ENCODE peak calls at places on chromosome 18, in ten cellular contexts. Q is left kidney, W is dermis microvascular lymphatic vessel endothelial cell, V is MM.1S, R is GDM1, O is SIG-M5, G is right lobe of liver, F is fibroblast of the aortic adventitia, K is BE2C, A is anterior cingulate cortex. U is an unnamed sample.

GRCh38 chr18:23885750-23886149 is 128.8 kb upstream of the TTC39C start:
- DNase-seq in Q (no peak), W (no peak), V (no peak), R (no peak), O (no peak), G (no peak), F (peak; percentile 60), K (no peak), A (no peak), U (no peak)

GRCh38 chr18:48106498-48106897 is 176.0 kb upstream of the SMAD2 start:
- DNase-seq in Q (no peak), W (no peak), V (no peak), R (no peak), O (no peak), G (no peak), F (no peak), K (no peak), A (no peak), U (no peak)

GRCh38 chr18:6633370-6633769 is 96.1 kb upstream of the ARHGAP28 start:
- DNase-seq in Q (no peak), W (no peak), V (no peak), R (no peak), O (no peak), G (no peak), F (no peak), K (no peak), A (no peak), U (peak; percentile 7)

GRCh38 chr18:80233899-80234298 is 13.4 kb downstream of the PARD6G start:
- DNase-seq in Q (no peak), W (no peak), V (no peak), R (no peak), O (no peak), G (no peak), F (no peak), K (no peak), A (no peak), U (no peak)

GRCh38 chr18:76788571-76789317 is 33.6 kb upstream of the ZNF236 start:
- DNase-seq in Q (no peak), W (no peak), V (no peak), R (no peak), O (no peak), G (no peak), F (no peak), K (no peak), A (no peak), U (no peak)

GRCh38 chr18:57052759-57053158 is 94.1 kb upstream of the BOD1L2 start:
- DNase-seq in Q (no peak), W (no peak), V (no peak), R (no peak), O (no peak), G (peak; percentile 75), F (no peak), K (no peak), A (no peak), U (no peak)

GRCh38 chr18:49813071-49813320 is 337 bp downstream of the ACAA2 start:
- DNase-seq in Q (peak; percentile 68), W (peak; percentile 34), V (peak; percentile 60), R (no peak), O (no peak), G (peak; percentile 65), F (peak; percentile 41), K (peak; percentile 25), A (no peak), U (no peak)

GRCh38 chr18:51342815-51343214 is 145.3 kb upstream of the MEX3C start:
- DNase-seq in Q (no peak), W (no peak), V (peak; percentile 22), R (no peak), O (no peak), G (no peak), F (peak; percentile 22), K (no peak), A (no peak), U (peak; percentile 42)

GRCh38 chr18:36212301-36212977 is 25.1 kb downstream of the MOCOS start:
- DNase-seq in Q (peak; percentile 15), W (no peak), V (no peak), R (no peak), O (no peak), G (no peak), F (peak; percentile 56), K (no peak), A (no peak), U (no peak)

GRCh38 chr18:35407871-35408481 is 30.8 kb upstream of the ZNF396 start:
- DNase-seq in Q (peak; percentile 90), W (peak; percentile 81), V (peak; percentile 66), R (peak; percentile 69), O (peak; percentile 8), G (no peak), F (peak; percentile 82), K (peak; percentile 41), A (no peak), U (peak; percentile 46)

GRCh38 chr18:56168049-56168781 is 470.2 kb downstream of the TXNL1 start:
- DNase-seq in Q (no peak), W (no peak), V (no peak), R (no peak), O (no peak), G (no peak), F (peak; percentile 82), K (no peak), A (no peak), U (no peak)

GRCh38 chr18:11985532-11985931 is 4.2 kb downstream of the IMPA2 start:
- DNase-seq in Q (no peak), W (no peak), V (no peak), R (no peak), O (no peak), G (no peak), F (no peak), K (no peak), A (no peak), U (no peak)

GRCh38 chr18:6878881-6879280 is 149.4 kb downstream of the ARHGAP28 start:
- DNase-seq in Q (no peak), W (no peak), V (no peak), R (no peak), O (no peak), G (no peak), F (peak; percentile 9), K (no peak), A (no peak), U (no peak)

GRCh38 chr18:30328839-30329238 is 713.7 kb downstream of the DSC3 start:
- DNase-seq in Q (no peak), W (no peak), V (no peak), R (no peak), O (no peak), G (no peak), F (no peak), K (no peak), A (no peak), U (no peak)

GRCh38 chr18:21361297-21361880 is 119.4 kb downstream of the GREB1L start:
- DNase-seq in Q (peak; percentile 85), W (no peak), V (no peak), R (no peak), O (no peak), G (no peak), F (no peak), K (no peak), A (no peak), U (no peak)

GRCh38 chr18:5720132-5720531 is 175.2 kb downstream of the TMEM200C start:
- DNase-seq in Q (peak; percentile 6), W (no peak), V (no peak), R (no peak), O (no peak), G (no peak), F (no peak), K (no peak), A (no peak), U (no peak)

GRCh38 chr18:34650121-34650545 is 60.0 kb upstream of the DTNA start:
- DNase-seq in Q (peak; percentile 78), W (peak; percentile 9), V (no peak), R (no peak), O (no peak), G (no peak), F (peak; percentile 67), K (no peak), A (no peak), U (no peak)

GRCh38 chr18:63366270-63366990 is 576 bp downstream of the KDSR start:
- DNase-seq in Q (peak; percentile 63), W (peak; percentile 86), V (peak; percentile 48), R (no peak), O (no peak), G (peak; percentile 79), F (peak; percentile 51), K (peak; percentile 16), A (peak; percentile 35), U (peak; percentile 65)

GRCh38 chr18:45498270-45498625 is 117.0 kb upstream of the SLC14A2 start:
- DNase-seq in Q (no peak), W (no peak), V (no peak), R (no peak), O (no peak), G (no peak), F (no peak), K (no peak), A (no peak), U (no peak)

GRCh38 chr18:13369756-13370510 is 151.4 kb downstream of the LDLRAD4 start:
- DNase-seq in Q (peak; percentile 37), W (peak; percentile 27), V (no peak), R (no peak), O (no peak), G (no peak), F (no peak), K (peak; percentile 70), A (no peak), U (no peak)

GRCh38 chr18:11909597-11910026 is 1.5 kb upstream of the MPPE1 start:
- DNase-seq in Q (no peak), W (peak; percentile 32), V (peak; percentile 24), R (no peak), O (no peak), G (no peak), F (peak; percentile 45), K (no peak), A (no peak), U (no peak)

GRCh38 chr18:79682896-79683625 is 3.5 kb downstream of the CTDP1 start:
- DNase-seq in Q (no peak), W (no peak), V (no peak), R (no peak), O (no peak), G (no peak), F (no peak), K (no peak), A (no peak), U (no peak)

GRCh38 chr18:6521804-6522418 is 107.2 kb upstream of the L3MBTL4 start:
- DNase-seq in Q (peak; percentile 22), W (peak; percentile 48), V (peak; percentile 66), R (no peak), O (no peak), G (no peak), F (peak; percentile 40), K (peak; percentile 28), A (no peak), U (no peak)

GRCh38 chr18:35095983-35096676 is 54.9 kb downstream of the MAPRE2 start:
- DNase-seq in Q (no peak), W (no peak), V (no peak), R (no peak), O (no peak), G (no peak), F (peak; percentile 31), K (no peak), A (no peak), U (no peak)

GRCh38 chr18:49061906-49062831 is 111.4 kb upstream of the SMAD7 start:
- DNase-seq in Q (no peak), W (no peak), V (no peak), R (no peak), O (no peak), G (no peak), F (no peak), K (peak; percentile 65), A (no peak), U (no peak)

GRCh38 chr18:48230459-48231113 is 178.6 kb downstream of the ZBTB7C start:
- DNase-seq in Q (peak; percentile 81), W (peak; percentile 39), V (peak; percentile 61), R (peak; percentile 38), O (no peak), G (peak; percentile 69), F (peak; percentile 61), K (peak; percentile 78), A (no peak), U (peak; percentile 84)

GRCh38 chr18:39037925-39038324 is 1472.3 kb upstream of the CELF4 start:
- DNase-seq in Q (no peak), W (no peak), V (no peak), R (no peak), O (no peak), G (no peak), F (no peak), K (no peak), A (no peak), U (no peak)

GRCh38 chr18:67551146-67551545 is 34.6 kb upstream of the DSEL start:
- DNase-seq in Q (peak; percentile 57), W (no peak), V (no peak), R (no peak), O (no peak), G (no peak), F (no peak), K (no peak), A (no peak), U (no peak)